ENCODE peak calls at places on chromosome 22, in four cellular contexts. One of them, this sample, is unnamed.

GRCh38 chr22:22818861-22819855 is 68.5 kb upstream of the IGLL5 start:
- DNase-seq in neural progenitor cell: no peak
- DNase-seq in hypothalamus: no peak
- DNase-seq in retinal pigment epithelial cell: no peak
- DNase-seq in this sample: no peak

GRCh38 chr22:23549198-23549595 is 30.9 kb downstream of the IGLL1 start:
- DNase-seq in neural progenitor cell: no peak
- DNase-seq in hypothalamus: no peak
- DNase-seq in retinal pigment epithelial cell: no peak
- DNase-seq in this sample: no peak

GRCh38 chr22:35218079-35218478 is 39.2 kb upstream of the HMGXB4 start:
- DNase-seq in hypothalamus: no peak
- DNase-seq in neural progenitor cell: no peak
- DNase-seq in retinal pigment epithelial cell: no peak
- DNase-seq in this sample: no peak

GRCh38 chr22:49827853-49828598 is at the start of gene BRD1:
- DNase-seq in neural progenitor cell: peak
- DNase-seq in retinal pigment epithelial cell: no peak
- DNase-seq in hypothalamus: peak
- DNase-seq in this sample: peak

GRCh38 chr22:38841211-38841610 is 2.6 kb downstream of the NPTXR start:
- DNase-seq in neural progenitor cell: no peak
- DNase-seq in retinal pigment epithelial cell: no peak
- DNase-seq in hypothalamus: no peak
- DNase-seq in this sample: no peak

GRCh38 chr22:33438273-33438672 is 380.1 kb upstream of the SYN3 start:
- DNase-seq in retinal pigment epithelial cell: no peak
- DNase-seq in neural progenitor cell: no peak
- DNase-seq in hypothalamus: no peak
- DNase-seq in this sample: peak

GRCh38 chr22:37758698-37759097 is 49.0 kb upstream of the GCAT start:
- DNase-seq in hypothalamus: no peak
- DNase-seq in neural progenitor cell: no peak
- DNase-seq in retinal pigment epithelial cell: no peak
- DNase-seq in this sample: no peak

GRCh38 chr22:44171486-44172076 is 9.1 kb upstream of the PARVG start:
- DNase-seq in neural progenitor cell: no peak
- DNase-seq in hypothalamus: no peak
- DNase-seq in retinal pigment epithelial cell: no peak
- DNase-seq in this sample: no peak

GRCh38 chr22:27100789-27101188 is 443.4 kb downstream of the MIAT start:
- DNase-seq in neural progenitor cell: peak
- DNase-seq in retinal pigment epithelial cell: no peak
- DNase-seq in hypothalamus: no peak
- DNase-seq in this sample: no peak

GRCh38 chr22:27765706-27766291 is 35.8 kb downstream of the MN1 start:
- DNase-seq in hypothalamus: no peak
- DNase-seq in retinal pigment epithelial cell: no peak
- DNase-seq in neural progenitor cell: no peak
- DNase-seq in this sample: no peak

GRCh38 chr22:25777870-25778269 is 35.9 kb downstream of the MYO18B start:
- DNase-seq in retinal pigment epithelial cell: no peak
- DNase-seq in neural progenitor cell: peak
- DNase-seq in hypothalamus: no peak
- DNase-seq in this sample: peak

GRCh38 chr22:17152971-17153370 is 6.1 kb downstream of the HDHD5 start:
- DNase-seq in hypothalamus: no peak
- DNase-seq in neural progenitor cell: no peak
- DNase-seq in retinal pigment epithelial cell: no peak
- DNase-seq in this sample: no peak

GRCh38 chr22:25210831-25211230 is 8.6 kb upstream of the CRYBB2 start:
- DNase-seq in neural progenitor cell: no peak
- DNase-seq in retinal pigment epithelial cell: no peak
- DNase-seq in hypothalamus: no peak
- DNase-seq in this sample: no peak

GRCh38 chr22:41574847-41575381 is 14.1 kb downstream of the CSDC2 start:
- DNase-seq in neural progenitor cell: no peak
- DNase-seq in retinal pigment epithelial cell: no peak
- DNase-seq in hypothalamus: no peak
- DNase-seq in this sample: peak

GRCh38 chr22:48953103-48953720 is 874.5 kb downstream of the BRD1 start:
- DNase-seq in neural progenitor cell: no peak
- DNase-seq in hypothalamus: no peak
- DNase-seq in retinal pigment epithelial cell: no peak
- DNase-seq in this sample: no peak

GRCh38 chr22:29030016-29030617 is 31.5 kb downstream of the C22orf31 start:
- DNase-seq in retinal pigment epithelial cell: no peak
- DNase-seq in neural progenitor cell: no peak
- DNase-seq in hypothalamus: no peak
- DNase-seq in this sample: peak

GRCh38 chr22:46057206-46057605 is 80.2 kb upstream of the WNT7B start:
- DNase-seq in hypothalamus: no peak
- DNase-seq in retinal pigment epithelial cell: no peak
- DNase-seq in neural progenitor cell: no peak
- DNase-seq in this sample: no peak

GRCh38 chr22:36816635-36817428 is at the start of gene PVALB:
- DNase-seq in hypothalamus: no peak
- DNase-seq in neural progenitor cell: peak
- DNase-seq in retinal pigment epithelial cell: no peak
- DNase-seq in this sample: peak

GRCh38 chr22:37714634-37715033 is 17.8 kb downstream of the TRIOBP start:
- DNase-seq in hypothalamus: no peak
- DNase-seq in neural progenitor cell: no peak
- DNase-seq in retinal pigment epithelial cell: no peak
- DNase-seq in this sample: no peak

GRCh38 chr22:30223303-30223702 is 23.3 kb downstream of the LIF start:
- DNase-seq in neural progenitor cell: no peak
- DNase-seq in retinal pigment epithelial cell: no peak
- DNase-seq in hypothalamus: no peak
- DNase-seq in this sample: no peak

GRCh38 chr22:39098576-39098975 is 1.5 kb downstream of the APOBEC3H start:
- DNase-seq in hypothalamus: no peak
- DNase-seq in retinal pigment epithelial cell: no peak
- DNase-seq in neural progenitor cell: no peak
- DNase-seq in this sample: no peak

GRCh38 chr22:23353696-23354095 is 173.4 kb downstream of the BCR start:
- DNase-seq in retinal pigment epithelial cell: no peak
- DNase-seq in neural progenitor cell: no peak
- DNase-seq in hypothalamus: no peak
- DNase-seq in this sample: no peak

GRCh38 chr22:37164535-37164887 is 14.8 kb upstream of the IL2RB start:
- DNase-seq in hypothalamus: no peak
- DNase-seq in retinal pigment epithelial cell: no peak
- DNase-seq in neural progenitor cell: no peak
- DNase-seq in this sample: no peak

GRCh38 chr22:38172489-38173155 is 9.0 kb downstream of the PLA2G6 start:
- DNase-seq in hypothalamus: peak
- DNase-seq in retinal pigment epithelial cell: no peak
- DNase-seq in neural progenitor cell: no peak
- DNase-seq in this sample: peak